ENCODE peak calls at places on chromosomes 3 and 15, in five cellular contexts. One of them, this sample, is unnamed.

GRCh38 chr3:90184861-90185260 is 1077.4 kb downstream of the EPHA3 start:
- DNase-seq in lower lobe of right lung: no peak
- DNase-seq in fibroblast of the aortic adventitia: peak; percentile 8
- DNase-seq in B cell: no peak
- DNase-seq in thoracic aorta: no peak
- DNase-seq in this sample: no peak

GRCh38 chr15:78033864-78034263 is 43.6 kb downstream of the TBC1D2B start:
- DNase-seq in thoracic aorta: no peak
- DNase-seq in lower lobe of right lung: no peak
- DNase-seq in B cell: no peak
- DNase-seq in fibroblast of the aortic adventitia: no peak
- DNase-seq in this sample: no peak

GRCh38 chr15:69679623-69680228 is 227.1 kb downstream of the RPLP1 start:
- DNase-seq in fibroblast of the aortic adventitia: no peak
- DNase-seq in thoracic aorta: no peak
- DNase-seq in lower lobe of right lung: no peak
- DNase-seq in B cell: peak; percentile 74
- DNase-seq in this sample: no peak

GRCh38 chr3:37795431-37796061 is 66.1 kb upstream of the CTDSPL start:
- DNase-seq in lower lobe of right lung: no peak
- DNase-seq in fibroblast of the aortic adventitia: no peak
- DNase-seq in thoracic aorta: no peak
- DNase-seq in B cell: no peak
- DNase-seq in this sample: no peak

GRCh38 chr3:53581671-53582070 is 87.3 kb downstream of the CACNA1D start:
- DNase-seq in fibroblast of the aortic adventitia: peak; percentile 23
- DNase-seq in lower lobe of right lung: no peak
- DNase-seq in thoracic aorta: no peak
- DNase-seq in B cell: no peak
- DNase-seq in this sample: no peak

GRCh38 chr15:59456114-59456513 is 18.1 kb downstream of the FAM81A start:
- DNase-seq in B cell: no peak
- DNase-seq in thoracic aorta: no peak
- DNase-seq in lower lobe of right lung: peak; percentile 54
- DNase-seq in fibroblast of the aortic adventitia: no peak
- DNase-seq in this sample: peak; percentile 84

GRCh38 chr3:177602601-177603136 is 405.4 kb upstream of the TBL1XR1 start:
- DNase-seq in thoracic aorta: no peak
- DNase-seq in lower lobe of right lung: no peak
- DNase-seq in B cell: no peak
- DNase-seq in fibroblast of the aortic adventitia: no peak
- DNase-seq in this sample: peak; percentile 61

GRCh38 chr3:4474683-4475490 is 7.8 kb upstream of the SUMF1 start:
- DNase-seq in lower lobe of right lung: peak; percentile 55
- DNase-seq in B cell: no peak
- DNase-seq in fibroblast of the aortic adventitia: peak; percentile 64
- DNase-seq in thoracic aorta: peak; percentile 41
- DNase-seq in this sample: no peak

GRCh38 chr3:36893137-36893557 is 51.7 kb downstream of the TRANK1 start:
- DNase-seq in thoracic aorta: no peak
- DNase-seq in fibroblast of the aortic adventitia: peak; percentile 71
- DNase-seq in lower lobe of right lung: no peak
- DNase-seq in B cell: peak; percentile 76
- DNase-seq in this sample: no peak

GRCh38 chr3:190847423-190847822 is 15.1 kb downstream of the GMNC start:
- DNase-seq in fibroblast of the aortic adventitia: no peak
- DNase-seq in B cell: no peak
- DNase-seq in thoracic aorta: no peak
- DNase-seq in lower lobe of right lung: no peak
- DNase-seq in this sample: no peak

GRCh38 chr3:128062033-128062745 is 10.0 kb downstream of the SEC61A1 start:
- DNase-seq in B cell: no peak
- DNase-seq in thoracic aorta: no peak
- DNase-seq in lower lobe of right lung: no peak
- DNase-seq in fibroblast of the aortic adventitia: no peak
- DNase-seq in this sample: no peak

GRCh38 chr3:188205992-188206416 is 52.0 kb downstream of the LPP start:
- DNase-seq in fibroblast of the aortic adventitia: no peak
- DNase-seq in B cell: no peak
- DNase-seq in lower lobe of right lung: no peak
- DNase-seq in thoracic aorta: no peak
- DNase-seq in this sample: peak; percentile 35

GRCh38 chr3:127820221-127820870 is 2.0 kb downstream of the MGLL start:
- DNase-seq in fibroblast of the aortic adventitia: peak; percentile 50
- DNase-seq in thoracic aorta: no peak
- DNase-seq in lower lobe of right lung: peak; percentile 76
- DNase-seq in B cell: no peak
- DNase-seq in this sample: peak; percentile 90

GRCh38 chr3:197041875-197042488 is 12.4 kb upstream of the MELTF start:
- DNase-seq in thoracic aorta: no peak
- DNase-seq in lower lobe of right lung: no peak
- DNase-seq in fibroblast of the aortic adventitia: no peak
- DNase-seq in B cell: no peak
- DNase-seq in this sample: no peak

GRCh38 chr15:88994286-88994685 is 81.1 kb upstream of the MFGE8 start:
- DNase-seq in lower lobe of right lung: no peak
- DNase-seq in fibroblast of the aortic adventitia: no peak
- DNase-seq in thoracic aorta: no peak
- DNase-seq in B cell: no peak
- DNase-seq in this sample: no peak

GRCh38 chr3:26625187-26625586 is 2.6 kb downstream of the LRRC3B start:
- DNase-seq in B cell: no peak
- DNase-seq in fibroblast of the aortic adventitia: no peak
- DNase-seq in lower lobe of right lung: no peak
- DNase-seq in thoracic aorta: no peak
- DNase-seq in this sample: no peak

GRCh38 chr3:195164573-195165263 is 106.2 kb downstream of the XXYLT1 start:
- DNase-seq in thoracic aorta: no peak
- DNase-seq in lower lobe of right lung: no peak
- DNase-seq in B cell: no peak
- DNase-seq in fibroblast of the aortic adventitia: no peak
- DNase-seq in this sample: no peak

GRCh38 chr3:127628788-127629456 is at the start of gene PODXL2:
- DNase-seq in lower lobe of right lung: peak; percentile 69
- DNase-seq in thoracic aorta: no peak
- DNase-seq in fibroblast of the aortic adventitia: peak; percentile 33
- DNase-seq in B cell: no peak
- DNase-seq in this sample: peak; percentile 80

GRCh38 chr3:6516694-6517093 is 344.2 kb upstream of the GRM7 start:
- DNase-seq in B cell: no peak
- DNase-seq in thoracic aorta: no peak
- DNase-seq in lower lobe of right lung: no peak
- DNase-seq in fibroblast of the aortic adventitia: no peak
- DNase-seq in this sample: no peak

GRCh38 chr3:30355622-30356021 is 250.8 kb upstream of the TGFBR2 start:
- DNase-seq in B cell: peak; percentile 42
- DNase-seq in lower lobe of right lung: no peak
- DNase-seq in fibroblast of the aortic adventitia: peak; percentile 52
- DNase-seq in thoracic aorta: no peak
- DNase-seq in this sample: no peak

GRCh38 chr3:34727700-34728099 is 911.6 kb upstream of the ARPP21 start:
- DNase-seq in fibroblast of the aortic adventitia: no peak
- DNase-seq in B cell: no peak
- DNase-seq in lower lobe of right lung: no peak
- DNase-seq in thoracic aorta: no peak
- DNase-seq in this sample: no peak

GRCh38 chr3:118488751-118489150 is 545.9 kb downstream of the IGSF11 start:
- DNase-seq in B cell: no peak
- DNase-seq in thoracic aorta: no peak
- DNase-seq in fibroblast of the aortic adventitia: no peak
- DNase-seq in lower lobe of right lung: no peak
- DNase-seq in this sample: no peak

GRCh38 chr3:149291178-149291577 is 42.3 kb downstream of the TM4SF18 start:
- DNase-seq in B cell: no peak
- DNase-seq in fibroblast of the aortic adventitia: no peak
- DNase-seq in lower lobe of right lung: no peak
- DNase-seq in thoracic aorta: no peak
- DNase-seq in this sample: no peak

GRCh38 chr15:68310811-68311463 is 33.4 kb downstream of the FEM1B start:
- DNase-seq in thoracic aorta: no peak
- DNase-seq in lower lobe of right lung: no peak
- DNase-seq in fibroblast of the aortic adventitia: no peak
- DNase-seq in B cell: no peak
- DNase-seq in this sample: no peak

GRCh38 chr15:35440265-35440664 is 105.7 kb downstream of the DPH6 start:
- DNase-seq in lower lobe of right lung: no peak
- DNase-seq in thoracic aorta: no peak
- DNase-seq in fibroblast of the aortic adventitia: no peak
- DNase-seq in B cell: no peak
- DNase-seq in this sample: no peak

GRCh38 chr15:35437157-35437556 is 108.8 kb downstream of the DPH6 start:
- DNase-seq in thoracic aorta: no peak
- DNase-seq in B cell: no peak
- DNase-seq in fibroblast of the aortic adventitia: no peak
- DNase-seq in lower lobe of right lung: no peak
- DNase-seq in this sample: no peak

GRCh38 chr15:35439291-35439690 is 106.7 kb downstream of the DPH6 start:
- DNase-seq in thoracic aorta: no peak
- DNase-seq in B cell: no peak
- DNase-seq in fibroblast of the aortic adventitia: peak; percentile 97
- DNase-seq in lower lobe of right lung: no peak
- DNase-seq in this sample: no peak

GRCh38 chr15:35431281-35431680 is 114.7 kb downstream of the DPH6 start:
- DNase-seq in lower lobe of right lung: no peak
- DNase-seq in thoracic aorta: no peak
- DNase-seq in B cell: no peak
- DNase-seq in fibroblast of the aortic adventitia: no peak
- DNase-seq in this sample: no peak

GRCh38 chr15:35436422-35436821 is 109.5 kb downstream of the DPH6 start:
- DNase-seq in fibroblast of the aortic adventitia: no peak
- DNase-seq in B cell: no peak
- DNase-seq in lower lobe of right lung: no peak
- DNase-seq in thoracic aorta: no peak
- DNase-seq in this sample: no peak
- TF ChIP-seq CTCF in fibroblast of the aortic adventitia: no peak
- TF ChIP-seq CTCF in B cell: no peak
- TF ChIP-seq CTCF in lower lobe of right lung: no peak
- TF ChIP-seq CTCF in thoracic aorta: no peak
- TF ChIP-seq CTCF in this sample: no peak

DNA sequence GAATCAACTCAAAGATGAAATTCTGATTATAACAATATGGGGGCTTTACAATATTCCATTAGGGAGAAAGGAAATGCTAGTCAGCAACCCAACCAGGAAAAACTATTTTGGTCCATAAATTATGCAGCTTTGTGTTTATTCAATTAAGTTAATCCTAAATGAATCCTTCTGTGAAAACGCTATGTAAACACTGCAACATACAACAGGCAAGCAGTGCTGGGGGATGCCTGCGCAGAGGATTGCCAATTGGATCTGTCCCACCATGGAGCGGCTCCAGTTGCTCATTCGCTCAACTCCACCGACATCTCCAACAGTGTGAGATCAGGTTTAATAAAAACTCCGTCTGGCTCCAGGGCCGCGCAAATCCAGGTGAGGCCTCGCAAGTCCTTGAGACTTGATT is 290.5 kb upstream of the VEPH1 start:
- DNase-seq in B cell: no peak
- DNase-seq in thoracic aorta: no peak
- DNase-seq in lower lobe of right lung: no peak
- DNase-seq in fibroblast of the aortic adventitia: no peak
- DNase-seq in this sample: no peak
- TF ChIP-seq CTCF in B cell: no peak
- TF ChIP-seq CTCF in thoracic aorta: no peak
- TF ChIP-seq CTCF in lower lobe of right lung: no peak
- TF ChIP-seq CTCF in fibroblast of the aortic adventitia: no peak
- TF ChIP-seq CTCF in this sample: no peak

DNA sequence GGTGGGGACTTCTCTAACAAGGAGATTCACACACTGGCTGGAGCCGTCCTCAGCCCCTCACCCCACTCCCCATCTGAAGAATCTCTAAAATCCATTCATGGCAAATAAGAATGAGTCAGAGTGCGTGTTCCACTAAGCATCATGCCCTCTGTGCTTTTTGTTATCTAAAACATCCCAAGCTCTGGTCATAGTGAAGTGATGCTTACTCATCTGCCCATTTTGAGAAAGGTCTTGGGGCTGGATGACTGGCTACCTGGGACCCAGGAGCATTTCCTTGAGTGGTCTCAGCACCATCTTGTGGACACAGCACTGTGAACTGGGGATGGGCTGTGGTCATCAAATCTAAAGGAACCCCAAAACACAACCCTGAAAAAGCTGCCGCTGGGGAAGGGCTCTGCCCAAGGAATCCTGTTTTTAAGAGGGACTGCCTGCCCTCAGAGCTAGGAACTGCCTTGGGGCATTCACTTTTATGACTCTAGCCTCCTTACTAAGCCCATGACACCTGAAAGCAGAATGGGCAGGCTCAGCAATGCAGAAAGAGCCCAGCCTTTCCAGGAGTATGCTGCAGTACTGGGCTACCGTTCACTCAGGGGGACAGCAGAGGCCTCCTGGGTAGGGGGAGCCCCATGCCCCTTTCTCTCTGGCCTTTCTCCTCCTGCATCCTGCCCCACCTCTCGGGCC is 53.5 kb downstream of the ZBTB38 start:
- DNase-seq in lower lobe of right lung: no peak
- DNase-seq in fibroblast of the aortic adventitia: peak; percentile 84
- DNase-seq in thoracic aorta: no peak
- DNase-seq in B cell: no peak
- DNase-seq in this sample: no peak
- TF ChIP-seq CTCF in lower lobe of right lung: no peak
- TF ChIP-seq CTCF in fibroblast of the aortic adventitia: no peak
- TF ChIP-seq CTCF in thoracic aorta: no peak
- TF ChIP-seq CTCF in B cell: no peak
- TF ChIP-seq CTCF in this sample: no peak

GRCh38 chr15:86213420-86213819 is 133.7 kb downstream of the AGBL1 start:
- DNase-seq in fibroblast of the aortic adventitia: no peak
- DNase-seq in lower lobe of right lung: no peak
- DNase-seq in B cell: no peak
- DNase-seq in thoracic aorta: no peak
- DNase-seq in this sample: no peak
- TF ChIP-seq CTCF in fibroblast of the aortic adventitia: no peak
- TF ChIP-seq CTCF in lower lobe of right lung: no peak
- TF ChIP-seq CTCF in B cell: no peak
- TF ChIP-seq CTCF in thoracic aorta: no peak
- TF ChIP-seq CTCF in this sample: no peak

GRCh38 chr3:137259089-137259488 is 301.3 kb downstream of the IL20RB start:
- DNase-seq in fibroblast of the aortic adventitia: peak; percentile 1
- DNase-seq in B cell: no peak
- DNase-seq in thoracic aorta: no peak
- DNase-seq in lower lobe of right lung: no peak
- DNase-seq in this sample: no peak

GRCh38 chr3:137263982-137264777 is 306.4 kb downstream of the IL20RB start:
- DNase-seq in lower lobe of right lung: no peak
- DNase-seq in B cell: no peak
- DNase-seq in fibroblast of the aortic adventitia: no peak
- DNase-seq in thoracic aorta: no peak
- DNase-seq in this sample: no peak

GRCh38 chr3:137259709-137260108 is 301.9 kb downstream of the IL20RB start:
- DNase-seq in thoracic aorta: no peak
- DNase-seq in B cell: no peak
- DNase-seq in fibroblast of the aortic adventitia: no peak
- DNase-seq in lower lobe of right lung: no peak
- DNase-seq in this sample: no peak
- TF ChIP-seq CTCF in thoracic aorta: no peak
- TF ChIP-seq CTCF in B cell: no peak
- TF ChIP-seq CTCF in fibroblast of the aortic adventitia: no peak
- TF ChIP-seq CTCF in lower lobe of right lung: no peak
- TF ChIP-seq CTCF in this sample: no peak

This sample was measured in Calu3.